ENCODE peak calls at places on chromosome 9, in ten cellular contexts. R is endothelial cell of umbilical vein; E is stimulated activated CD4-positive, alpha-beta T cell treated with anti-CD3 and anti-CD28 coated beads, TNF-alpha, amount 100 ng/mL, for 4 hours; L is anterior cingulate cortex; D is A673; A is EL; F is glutamatergic neuron; C is CD4-positive, CD25-positive, alpha-beta regulatory T cell; J is NCI-H1417; G is GM23248. U is an unnamed sample.

GRCh38 chr9:134135343-134136116 is at the start of gene WDR5:
- DNase-seq in J (peak), L (peak), D (peak), F (peak), A (peak), G (peak), R (peak), C (peak), E (peak), U (peak)

GRCh38 chr9:37776328-37776727 is 8.5 kb downstream of the EXOSC3 start:
- DNase-seq in D (no peak), L (no peak), F (no peak), R (no peak), C (no peak), E (no peak), A (peak), J (no peak), G (peak), U (no peak)

GRCh38 chr9:131657456-131657855 is 82.4 kb downstream of the RAPGEF1 start:
- DNase-seq in C (no peak), L (no peak), G (no peak), F (no peak), D (no peak), R (peak), A (no peak), E (no peak), J (peak), U (no peak)

GRCh38 chr9:131434673-131435072 is 40.8 kb downstream of the PRRC2B start:
- DNase-seq in L (no peak), C (no peak), G (no peak), F (no peak), A (no peak), D (no peak), R (no peak), J (no peak), E (no peak), U (no peak)

GRCh38 chr9:123611228-123611627 is 255.2 kb downstream of the CRB2 start:
- DNase-seq in R (peak), G (peak), A (peak), E (no peak), F (no peak), D (peak), L (no peak), J (no peak), C (no peak), U (no peak)

GRCh38 chr9:136465500-136466154 is 17.2 kb downstream of the SEC16A start:
- DNase-seq in J (no peak), D (no peak), E (no peak), F (no peak), A (no peak), L (no peak), C (no peak), G (no peak), R (no peak), U (no peak)

GRCh38 chr9:33263131-33263935 is 1.2 kb downstream of the BAG1 start:
- DNase-seq in E (no peak), A (peak), F (peak), C (no peak), G (peak), L (no peak), D (peak), R (peak), J (peak), U (peak)

GRCh38 chr9:75505654-75506053 is 384.8 kb upstream of the PCSK5 start:
- DNase-seq in A (no peak), D (no peak), J (no peak), G (no peak), F (no peak), R (no peak), E (no peak), L (no peak), C (no peak), U (no peak)

GRCh38 chr9:17962747-17963146 is 383.9 kb downstream of the SH3GL2 start:
- DNase-seq in A (no peak), L (no peak), E (no peak), C (no peak), G (peak), J (no peak), F (no peak), D (no peak), R (no peak), U (peak)

GRCh38 chr9:25602366-25603044 is 75.7 kb downstream of the TUSC1 start:
- DNase-seq in D (no peak), C (no peak), G (no peak), F (no peak), J (no peak), E (no peak), R (no peak), L (no peak), A (no peak), U (no peak)

GRCh38 chr9:86185872-86186271 is 73.6 kb downstream of the C9orf153 start:
- DNase-seq in A (peak), C (no peak), D (no peak), F (no peak), R (no peak), G (peak), E (no peak), L (no peak), J (no peak), U (peak)

GRCh38 chr9:124074746-124075145 is 63.2 kb downstream of the LHX2 start:
- DNase-seq in G (no peak), A (no peak), J (no peak), E (no peak), D (no peak), R (no peak), L (no peak), C (no peak), F (no peak), U (no peak)

GRCh38 chr9:126591922-126592321 is 21.8 kb upstream of the LMX1B start:
- DNase-seq in F (no peak), A (no peak), G (no peak), R (no peak), L (no peak), C (no peak), D (peak), J (no peak), E (no peak), U (no peak)